ENCODE peak calls at places on chromosomes 4 and X, in six cellular contexts. M, T, Y, O, P and K are unnamed samples. For H3K36me3, the result is how much of the 10 kb centered on the place peaks cover.

GRCh38 chrX:10579753-10580060 is 40.7 kb downstream of the MID1 start:
- DNase-seq in M (no peak), P (peak), Y (no peak), T (peak), O (no peak), K (no peak)

GRCh38 chr4:183097251-183098079 is 1.6 kb upstream of the WWC2 start:
- DNase-seq in Y (peak), T (peak), O (peak), P (no peak), M (peak), K (peak)

GRCh38 chrX:79081895-79082512 is 62.5 kb upstream of the GPR174 start:
- DNase-seq in P (peak), O (no peak), M (peak), T (peak), Y (no peak), K (peak)

GRCh38 chrX:9538544-9539045 is 73.7 kb downstream of the TBL1X start:
- DNase-seq in M (peak), Y (peak), T (no peak), P (no peak), O (no peak), K (no peak)

GRCh38 chr4:24845132-24845531 is 49.8 kb downstream of the SOD3 start:
- DNase-seq in O (no peak), P (no peak), T (no peak), Y (no peak), M (no peak), K (no peak)

GRCh38 chr4:100278567-100278966 is 88.3 kb upstream of the DDIT4L start:
- DNase-seq in T (no peak), P (no peak), M (no peak), Y (no peak), O (no peak), K (no peak)

GRCh38 chr4:85734446-85734845 is 259.5 kb downstream of the ARHGAP24 start:
- DNase-seq in T (no peak), O (no peak), M (no peak), Y (no peak), P (no peak), K (no peak)

GRCh38 chr4:140315970-140316369 is 57.5 kb upstream of the SCOC start:
- DNase-seq in O (no peak), T (no peak), Y (no peak), P (no peak), M (no peak), K (no peak)

GRCh38 chr4:40280586-40280985 is 54.5 kb upstream of the CHRNA9 start:
- DNase-seq in T (no peak), Y (no peak), O (no peak), P (no peak), M (no peak), K (no peak)

GRCh38 chrX:149473966-149474365 is 31.1 kb downstream of the IDS start:
- DNase-seq in T (no peak), Y (no peak), P (no peak), M (no peak), O (no peak), K (no peak)

GRCh38 chr4:59381591-59381990 is 1818.5 kb upstream of the ADGRL3 start:
- DNase-seq in T (no peak), P (no peak), M (no peak), Y (no peak), O (no peak), K (no peak)

GRCh38 chr4:90960840-90961239 is 833.6 kb downstream of the CCSER1 start:
- DNase-seq in Y (no peak), O (no peak), M (no peak), T (no peak), P (no peak), K (no peak)

GRCh38 chr4:174873931-174874330 is 44.2 kb upstream of the ADAM29 start:
- DNase-seq in P (no peak), T (no peak), Y (no peak), O (no peak), M (no peak), K (no peak)

GRCh38 chr4:76108467-76109181 is 34.1 kb downstream of the ART3 start:
- DNase-seq in M (no peak), Y (no peak), O (no peak), P (no peak), T (peak), K (no peak)

GRCh38 chrX:153649178-153649914 is 2.3 kb downstream of the DUSP9 start:
- DNase-seq in Y (no peak), T (no peak), P (no peak), M (no peak), O (no peak), K (peak)

GRCh38 chr4:49032440-49033161 is 46.5 kb downstream of the CWH43 start:
- DNase-seq in T (no peak), Y (no peak), M (peak), P (peak), O (no peak), K (no peak)

GRCh38 chrX:12548746-12549145 is 242.5 kb upstream of the PRPS2 start:
- DNase-seq in O (no peak), T (peak), M (no peak), Y (no peak), P (peak), K (peak)

GRCh38 chrX:29388509-29388908 is 801.3 kb downstream of the IL1RAPL1 start:
- DNase-seq in P (no peak), Y (no peak), O (no peak), T (no peak), M (no peak), K (no peak)

GRCh38 chr4:4981827-4982226 is 37.4 kb downstream of the CYTL1 start:
- DNase-seq in Y (no peak), P (no peak), M (no peak), T (no peak), O (no peak), K (no peak)

GRCh38 chrX:40866878-40867277 is 131.5 kb upstream of the MED14 start:
- DNase-seq in Y (no peak), O (no peak), M (no peak), T (no peak), P (no peak), K (peak)

GRCh38 chr4:127140306-127140705 is 492.5 kb upstream of the INTU start:
- DNase-seq in P (peak), T (peak), M (no peak), Y (no peak), O (no peak), K (no peak)

GRCh38 chr4:51885371-51885770 is 42.4 kb downstream of the DCUN1D4 start:
- DNase-seq in O (no peak), T (peak), P (peak), Y (no peak), M (no peak), K (no peak)

GRCh38 chr4:148061795-148062194 is 329.9 kb downstream of the ARHGAP10 start:
- DNase-seq in Y (no peak), M (peak), P (no peak), O (no peak), T (no peak), K (no peak)

GRCh38 chr4:73815145-73815544 is 21.3 kb upstream of the CXCL6 start:
- DNase-seq in T (no peak), Y (no peak), P (peak), M (no peak), O (no peak), K (no peak)

GRCh38 chrX:131746491-131746968 is 202.7 kb downstream of the OR13H1 start:
- DNase-seq in Y (peak), T (no peak), P (peak), M (peak), O (peak), K (peak)

GRCh38 chrX:148047216-148047615 is 66.1 kb downstream of the FMR1NB start:
- DNase-seq in P (no peak), Y (no peak), T (no peak), M (no peak), O (no peak), K (no peak)

GRCh38 chr4:112840061-112840460 is 203.1 kb downstream of the LARP7 start:
- DNase-seq in Y (no peak), O (no peak), P (peak), T (no peak), M (no peak), K (no peak)

GRCh38 chr4:169682360-169683047 is 62.1 kb downstream of the CLCN3 start:
- DNase-seq in T (peak), P (peak), O (no peak), Y (no peak), M (no peak), K (no peak)

GRCh38 chr4:40264995-40265909 is 68.4 kb downstream of the RHOH start:
- DNase-seq in Y (peak), M (no peak), P (no peak), T (peak), O (no peak), K (no peak)

GRCh38 chrX:11351375-11352295 is 58.4 kb downstream of the AMELX start:
- DNase-seq in T (peak), O (peak), M (peak), P (peak), Y (peak), K (peak)

GRCh38 chr4:151067316-151067715 is 32.1 kb upstream of the RPS3A start:
- DNase-seq in M (no peak), T (no peak), P (no peak), O (no peak), Y (no peak), K (no peak)

GRCh38 chrX:19303216-19303880 is 40.4 kb upstream of the PDHA1 start:
- DNase-seq in O (peak), M (no peak), P (peak), Y (no peak), T (peak), K (peak)

GRCh38 chr4:108172780-108173598 is 4.3 kb upstream of the LEF1 start:
- DNase-seq in T (peak), O (peak), M (peak), P (no peak), Y (peak), K (peak)

GRCh38 chr4:72319596-72319995 is 249.4 kb downstream of the ADAMTS3 start:
- DNase-seq in P (peak), Y (no peak), T (no peak), M (no peak), O (no peak), K (no peak)

GRCh38 chrX:81286075-81286474 is 84.2 kb downstream of the SH3BGRL start:
- DNase-seq in O (no peak), P (no peak), Y (no peak), M (no peak), T (peak), K (no peak)

GRCh38 chrX:81280148-81280547 is 78.2 kb downstream of the SH3BGRL start:
- DNase-seq in Y (no peak), O (no peak), M (no peak), P (no peak), T (peak), K (no peak)
- TF ChIP-seq CTCF in Y (no peak), O (no peak), M (no peak), P (peak), T (no peak), K (no peak)

GRCh38 chrX:77960567-77960966 is 8.9 kb downstream of the PGAM4 start:
- DNase-seq in Y (no peak), P (no peak), O (no peak), M (no peak), T (no peak), K (no peak)

GRCh38 chrX:77961063-77961462 is 8.4 kb downstream of the PGAM4 start:
- DNase-seq in P (no peak), Y (no peak), M (no peak), O (no peak), T (no peak), K (no peak)

GRCh38 chrX:77966361-77966760 is 3.1 kb downstream of the PGAM4 start:
- DNase-seq in P (no peak), T (no peak), Y (no peak), M (no peak), O (no peak), K (no peak)

GRCh38 chrX:77962068-77962902 is 7.2 kb downstream of the PGAM4 start:
- DNase-seq in M (no peak), T (peak), Y (no peak), O (no peak), P (peak), K (no peak)
- H3K4me3 ChIP-seq in M (no peak), T (no peak), Y (no peak), O (no peak), P (no peak), K (peak)

DNA sequence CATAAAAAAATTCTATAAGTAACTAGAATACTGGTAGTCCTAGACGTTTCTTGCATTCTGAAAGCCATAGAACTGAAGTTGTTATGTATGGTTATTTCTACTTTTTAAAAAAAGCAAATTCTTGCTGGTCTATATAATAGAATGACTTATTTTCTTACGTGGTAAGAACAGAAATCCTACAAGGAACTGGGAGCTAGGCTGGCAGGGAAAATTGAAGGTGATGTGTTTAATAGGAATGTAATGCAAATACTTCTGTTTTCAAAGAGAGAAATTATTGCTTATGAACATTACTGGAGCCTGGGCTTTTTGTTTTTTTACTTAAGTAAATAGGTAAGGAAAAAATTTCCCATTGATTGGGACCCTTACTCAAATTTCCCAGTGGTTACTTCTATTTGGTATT is 8.9 kb downstream of the CCNA2 start:
- DNase-seq in P (peak), T (no peak), O (no peak), M (no peak), Y (no peak), K (no peak)
- H3K36me3 ChIP-seq in P (under half), T (under half), O (under half), M (under half), Y (under half), K (under half)

GRCh38 chr4:98658287-98659105 is at the start of gene TSPAN5:
- DNase-seq in O (peak), M (peak), T (peak), Y (peak), P (peak), K (peak)

GRCh38 chr4:98661356-98662054 is 3.1 kb upstream of the TSPAN5 start:
- DNase-seq in M (no peak), T (peak), Y (no peak), O (no peak), P (peak), K (no peak)

GRCh38 chr4:98659741-98660507 is 1.5 kb upstream of the TSPAN5 start:
- DNase-seq in M (no peak), P (peak), O (no peak), Y (no peak), T (no peak), K (no peak)

GRCh38 chr4:98657531-98658286 is 702 bp downstream of the TSPAN5 start:
- DNase-seq in P (peak), Y (peak), T (peak), O (peak), M (peak), K (no peak)

GRCh38 chr4:98659106-98659592 is 738 bp upstream of the TSPAN5 start:
- DNase-seq in O (no peak), P (peak), Y (no peak), M (peak), T (peak), K (no peak)
- TF ChIP-seq CTCF in O (no peak), P (peak), Y (no peak), M (no peak), T (peak), K (no peak)

DNA sequence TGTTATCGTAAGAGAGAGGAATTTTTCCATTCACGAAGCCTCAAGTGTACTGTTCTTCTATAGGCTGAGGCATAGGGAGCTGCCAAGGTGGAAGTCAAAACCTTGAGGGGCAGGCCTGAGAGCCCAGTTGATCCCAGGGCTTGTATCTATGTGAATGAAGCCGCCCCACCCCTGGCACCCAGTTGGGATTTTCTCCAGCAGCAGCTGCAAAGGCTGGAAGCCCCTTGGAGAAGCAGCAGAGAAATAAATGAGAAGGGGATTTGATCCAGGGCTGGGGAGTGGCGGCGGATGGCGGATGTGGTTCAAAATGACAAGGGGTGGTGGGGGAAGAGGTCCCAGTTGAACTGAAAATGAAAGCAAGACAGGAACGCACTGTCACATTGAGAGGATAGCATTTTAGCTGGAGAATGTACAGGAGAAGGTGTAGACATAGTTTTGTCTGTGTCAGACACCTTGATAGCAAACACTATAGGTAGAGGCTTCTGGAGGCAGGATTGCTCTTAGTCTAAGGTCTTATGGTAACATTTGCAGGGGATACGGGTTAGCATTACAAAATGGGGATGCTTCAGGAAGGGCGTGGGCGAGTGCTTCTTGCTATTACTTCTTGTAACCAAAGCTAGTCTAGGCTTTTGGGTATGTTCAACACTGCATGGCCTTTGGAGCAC is 32.6 kb downstream of the DOCK11 start:
- DNase-seq in T (no peak), Y (peak), O (no peak), P (no peak), M (no peak), K (no peak)
- H3K4me3 ChIP-seq in T (no peak), Y (no peak), O (no peak), P (no peak), M (no peak), K (no peak)

GRCh38 chr4:128856246-128856645 is 46.7 kb downstream of the JADE1 start:
- DNase-seq in Y (no peak), O (no peak), M (no peak), P (peak), T (no peak), K (no peak)

GRCh38 chr4:128858875-128859696 is 49.6 kb downstream of the JADE1 start:
- DNase-seq in P (peak), O (no peak), M (no peak), T (peak), Y (no peak), K (no peak)

GRCh38 chr4:128854433-128854832 is 44.9 kb downstream of the JADE1 start:
- DNase-seq in P (peak), T (no peak), O (no peak), Y (no peak), M (no peak), K (no peak)

GRCh38 chr4:128853741-128854140 is 44.2 kb downstream of the JADE1 start:
- DNase-seq in P (peak), T (no peak), M (no peak), O (no peak), Y (no peak), K (no peak)

GRCh38 chr4:128855656-128856055 is 46.2 kb downstream of the JADE1 start:
- DNase-seq in T (no peak), P (no peak), M (no peak), O (no peak), Y (no peak), K (no peak)
- H3K36me3 ChIP-seq in T (under half), P (half or more), M (under half), O (under half), Y (under half), K (half or more)

DNA sequence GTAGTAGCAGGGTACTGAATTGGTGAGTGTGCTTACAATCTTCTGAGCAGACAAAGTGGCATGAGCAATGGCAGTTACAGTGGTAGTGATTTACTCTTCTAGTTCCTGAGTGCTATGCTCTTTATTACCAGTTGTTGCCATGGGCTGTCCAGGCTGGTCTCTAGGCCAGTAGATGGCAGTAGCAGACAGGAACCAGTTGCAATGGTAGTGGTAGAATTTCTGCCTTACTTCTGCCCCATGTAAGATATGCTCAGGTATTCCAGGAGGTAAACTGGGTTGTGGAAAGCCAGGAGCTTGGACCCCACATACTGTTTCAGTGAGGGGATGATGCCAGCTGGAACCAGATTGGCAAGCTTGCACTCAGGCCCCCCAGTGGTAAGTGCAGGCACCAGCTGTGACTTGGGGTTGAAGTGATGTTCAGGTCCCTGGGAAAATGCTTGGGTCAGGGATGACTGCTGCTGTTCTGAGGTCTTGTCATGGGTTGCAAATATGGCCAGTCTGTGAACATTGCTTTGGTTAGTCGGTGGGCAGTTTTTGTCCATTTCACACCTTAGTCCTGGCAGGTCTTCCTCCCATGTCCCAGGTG is 63.0 kb upstream of the ZXDB start:
- DNase-seq in T (no peak), M (peak), O (no peak), Y (no peak), P (peak), K (no peak)
- TF ChIP-seq CTCF in T (no peak), M (no peak), O (peak), Y (peak), P (peak), K (no peak)

GRCh38 chr4:42284030-42284429 is 113.3 kb upstream of the SHISA3 start:
- DNase-seq in T (no peak), O (no peak), Y (no peak), P (no peak), M (no peak), K (no peak)
- H3K4me3 ChIP-seq in T (no peak), O (no peak), Y (no peak), P (no peak), M (no peak), K (no peak)

GRCh38 chrX:13762015-13762414 is 27.5 kb downstream of the OFD1 start:
- DNase-seq in T (no peak), Y (no peak), O (no peak), P (no peak), M (no peak), K (no peak)
- H3K36me3 ChIP-seq in T (under half), Y (under half), O (under half), P (under half), M (under half), K (half or more)